ENCODE peak calls at places on chromosomes 3 and 15, in five cellular contexts. O, G, C, P and A are unnamed samples.

GRCh38 chr15:42279234-42279723 is 6.0 kb upstream of the TMEM87A start:
- DNase-seq in P (no peak), C (no peak), O (no peak), G (no peak), A (no peak)

GRCh38 chr3:184415229-184415517 is 35.3 kb downstream of the CHRD start:
- DNase-seq in P (no peak), G (no peak), O (no peak), C (no peak), A (no peak)

GRCh38 chr3:177263615-177264365 is 66.5 kb upstream of the TBL1XR1 start:
- DNase-seq in G (no peak), C (no peak), O (no peak), P (no peak), A (no peak)

GRCh38 chr3:17141699-17142098 is 256.9 kb downstream of the PLCL2 start:
- DNase-seq in P (no peak), C (no peak), G (no peak), O (no peak), A (no peak)

GRCh38 chr3:129424185-129424841 is 4.1 kb downstream of the EFCAB12 start:
- DNase-seq in P (peak; percentile 94), O (no peak), G (no peak), C (no peak), A (no peak)

GRCh38 chr15:67504061-67504460 is 16.9 kb upstream of the C15orf61 start:
- DNase-seq in P (no peak), G (no peak), O (no peak), C (no peak), A (no peak)

GRCh38 chr15:96893159-96893906 is 562.8 kb downstream of the NR2F2 start:
- DNase-seq in P (peak; percentile 21), C (no peak), G (no peak), O (no peak), A (no peak)

GRCh38 chr15:29183071-29183831 is 86.4 kb downstream of the NSMCE3 start:
- DNase-seq in C (no peak), P (peak; percentile 26), G (no peak), O (no peak), A (no peak)

GRCh38 chr3:30688776-30689175 is 82.4 kb downstream of the TGFBR2 start:
- DNase-seq in C (no peak), G (no peak), O (no peak), P (no peak), A (no peak)

GRCh38 chr15:59609730-59610712 is 1.6 kb upstream of the GCNT3 start:
- DNase-seq in P (no peak), C (no peak), G (no peak), O (no peak), A (no peak)

GRCh38 chr3:143973352-143974021 is 1.9 kb downstream of the DIPK2A start:
- DNase-seq in C (no peak), P (peak; percentile 39), O (no peak), G (no peak), A (no peak)

GRCh38 chr3:137131081-137131480 is 173.3 kb downstream of the IL20RB start:
- DNase-seq in G (no peak), O (no peak), C (no peak), P (no peak), A (no peak)

GRCh38 chr15:24957691-24958090 is 2.9 kb downstream of the SNRPN start:
- DNase-seq in P (no peak), O (no peak), C (no peak), G (no peak), A (no peak)
- H3K9me3 ChIP-seq in P (peaks cover 2% of the 10 kb centered on the region), O (no peaks in the 10 kb centered on the region), C (peaks cover 30% of the 10 kb centered on the region), G (no peaks in the 10 kb centered on the region), A (no peaks in the 10 kb centered on the region)

DNA sequence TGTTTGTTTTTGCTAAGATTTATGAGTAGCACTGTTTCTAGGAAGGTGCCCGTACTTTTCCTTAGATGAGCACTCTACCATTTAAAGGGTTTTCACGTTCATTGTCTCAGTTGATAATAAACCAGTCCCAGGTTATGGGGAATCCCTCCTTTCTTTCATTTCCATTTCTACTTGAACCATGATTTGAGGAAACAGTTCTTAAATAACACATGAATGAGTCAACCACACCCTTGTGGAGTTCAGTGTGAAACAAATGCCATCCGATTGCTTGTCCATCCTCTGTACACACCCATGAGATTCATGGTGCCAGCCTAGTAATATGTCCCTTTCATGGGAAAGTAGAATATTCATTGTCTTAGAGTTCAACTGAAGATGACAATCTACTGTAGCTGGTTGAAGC is 23.1 kb downstream of the CMTM8 start:
- DNase-seq in P (no peak), O (no peak), G (no peak), C (no peak), A (no peak)
- H3K9me3 ChIP-seq in P (no peaks in the 10 kb centered on the region), O (peaks cover 2% of the 10 kb centered on the region), G (no peaks in the 10 kb centered on the region), C (no peaks in the 10 kb centered on the region), A (no peaks in the 10 kb centered on the region)

GRCh38 chr15:86876387-86876786 is 796.7 kb downstream of the AGBL1 start:
- DNase-seq in G (no peak), O (no peak), C (no peak), P (no peak), A (no peak)
- H3K9me3 ChIP-seq in G (no peaks in the 10 kb centered on the region), O (no peaks in the 10 kb centered on the region), C (no peaks in the 10 kb centered on the region), P (no peaks in the 10 kb centered on the region), A (no peaks in the 10 kb centered on the region)

DNA sequence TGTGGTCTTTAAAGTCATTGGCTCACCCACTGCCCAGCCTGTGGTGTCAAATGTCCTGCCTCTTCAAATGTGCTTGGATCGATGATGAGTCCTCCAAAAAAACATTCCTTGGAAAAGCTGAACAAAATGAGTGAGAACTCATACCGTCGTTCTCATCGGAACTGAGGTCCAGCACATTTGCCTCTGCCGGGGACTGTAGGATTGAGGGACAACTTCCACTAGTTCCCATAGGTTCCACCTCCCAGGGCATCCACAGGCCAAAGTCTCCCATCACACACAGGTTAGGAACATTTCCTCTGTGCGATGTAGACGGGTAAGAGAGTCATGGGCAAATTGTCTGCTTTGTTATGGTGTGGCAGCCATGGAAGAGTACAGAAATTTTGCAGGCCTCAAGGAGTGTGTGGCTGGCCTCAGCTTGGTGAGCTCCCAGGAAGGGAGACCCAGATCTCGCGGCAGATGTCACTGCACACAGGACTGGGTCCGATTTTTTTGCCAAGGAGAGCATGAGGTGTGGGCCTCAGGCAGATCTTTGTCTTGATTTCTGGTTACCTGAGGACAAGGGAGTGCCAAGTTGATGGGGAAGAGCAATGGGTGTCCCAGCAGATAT is 115.7 kb downstream of the SNRPN start:
- DNase-seq in C (no peak), O (no peak), P (no peak), G (no peak), A (no peak)
- H3K9me3 ChIP-seq in C (peaks cover 100% of the 10 kb centered on the region), O (peaks cover 93% of the 10 kb centered on the region), P (peaks cover 100% of the 10 kb centered on the region), G (peaks cover 100% of the 10 kb centered on the region), A (peaks cover 76% of the 10 kb centered on the region)